ENCODE peak calls at places on chromosomes 16 and 17, in seven cellular contexts. One of them, this sample, is unnamed.

GRCh38 chr17:39699818-39700147 is at the start of gene ERBB2:
- DNase-seq in gastrocnemius medialis: peak; percentile 67
- DNase-seq in testis: peak; percentile 67
- DNase-seq in upper lobe of left lung: peak; percentile 82
- DNase-seq in lower leg skin: peak; percentile 94
- DNase-seq in body of pancreas: peak; percentile 84
- DNase-seq in heart left ventricle: peak; percentile 78
- DNase-seq in this sample: no peak

GRCh38 chr16:17246974-17247718 is 223.6 kb downstream of the XYLT1 start:
- DNase-seq in lower leg skin: no peak
- DNase-seq in testis: no peak
- DNase-seq in upper lobe of left lung: no peak
- DNase-seq in gastrocnemius medialis: no peak
- DNase-seq in body of pancreas: peak; percentile 19
- DNase-seq in heart left ventricle: no peak
- DNase-seq in this sample: no peak

GRCh38 chr17:77385750-77386501 is 245.2 kb downstream of the SEC14L1 start:
- DNase-seq in testis: no peak
- DNase-seq in upper lobe of left lung: peak; percentile 60
- DNase-seq in lower leg skin: no peak
- DNase-seq in heart left ventricle: peak; percentile 85
- DNase-seq in body of pancreas: no peak
- DNase-seq in gastrocnemius medialis: no peak
- DNase-seq in this sample: peak; percentile 86

GRCh38 chr17:79001190-79002020 is 8.2 kb downstream of the CANT1 start:
- DNase-seq in gastrocnemius medialis: peak; percentile 10
- DNase-seq in lower leg skin: peak; percentile 83
- DNase-seq in body of pancreas: no peak
- DNase-seq in heart left ventricle: no peak
- DNase-seq in upper lobe of left lung: no peak
- DNase-seq in testis: peak; percentile 11
- DNase-seq in this sample: peak; percentile 14

GRCh38 chr16:30437511-30438046 is 7.7 kb upstream of the DCTPP1 start:
- DNase-seq in heart left ventricle: no peak
- DNase-seq in body of pancreas: peak; percentile 27
- DNase-seq in testis: no peak
- DNase-seq in lower leg skin: no peak
- DNase-seq in upper lobe of left lung: peak; percentile 52
- DNase-seq in gastrocnemius medialis: no peak
- DNase-seq in this sample: no peak

GRCh38 chr17:43599835-43600234 is 53.7 kb upstream of the ETV4 start:
- DNase-seq in lower leg skin: no peak
- DNase-seq in gastrocnemius medialis: peak; percentile 21
- DNase-seq in upper lobe of left lung: no peak
- DNase-seq in heart left ventricle: no peak
- DNase-seq in testis: no peak
- DNase-seq in body of pancreas: no peak
- DNase-seq in this sample: no peak

GRCh38 chr17:11177340-11177739 is 63.7 kb upstream of the SHISA6 start:
- DNase-seq in upper lobe of left lung: no peak
- DNase-seq in lower leg skin: no peak
- DNase-seq in heart left ventricle: no peak
- DNase-seq in body of pancreas: no peak
- DNase-seq in testis: no peak
- DNase-seq in gastrocnemius medialis: no peak
- DNase-seq in this sample: no peak

GRCh38 chr17:45871718-45872117 is 22.6 kb upstream of the MAPT start:
- DNase-seq in lower leg skin: no peak
- DNase-seq in body of pancreas: no peak
- DNase-seq in gastrocnemius medialis: no peak
- DNase-seq in upper lobe of left lung: no peak
- DNase-seq in testis: no peak
- DNase-seq in heart left ventricle: no peak
- DNase-seq in this sample: no peak

GRCh38 chr16:49503242-49504022 is 129.8 kb downstream of the C16orf78 start:
- DNase-seq in lower leg skin: peak; percentile 59
- DNase-seq in testis: no peak
- DNase-seq in gastrocnemius medialis: no peak
- DNase-seq in body of pancreas: no peak
- DNase-seq in heart left ventricle: no peak
- DNase-seq in upper lobe of left lung: peak; percentile 12
- DNase-seq in this sample: no peak

GRCh38 chr17:60151355-60151754 is 1.6 kb downstream of the CA4 start:
- DNase-seq in testis: no peak
- DNase-seq in body of pancreas: no peak
- DNase-seq in heart left ventricle: no peak
- DNase-seq in gastrocnemius medialis: no peak
- DNase-seq in upper lobe of left lung: no peak
- DNase-seq in lower leg skin: no peak
- DNase-seq in this sample: no peak

GRCh38 chr16:58011652-58012051 is 10.4 kb downstream of the USB1 start:
- DNase-seq in heart left ventricle: peak; percentile 1
- DNase-seq in testis: no peak
- DNase-seq in body of pancreas: no peak
- DNase-seq in gastrocnemius medialis: no peak
- DNase-seq in lower leg skin: no peak
- DNase-seq in upper lobe of left lung: no peak
- DNase-seq in this sample: no peak

GRCh38 chr16:80580109-80580832 is 39.5 kb downstream of the DYNLRB2 start:
- DNase-seq in testis: no peak
- DNase-seq in lower leg skin: peak; percentile 28
- DNase-seq in heart left ventricle: no peak
- DNase-seq in upper lobe of left lung: no peak
- DNase-seq in body of pancreas: no peak
- DNase-seq in gastrocnemius medialis: no peak
- DNase-seq in this sample: no peak

GRCh38 chr16:1938316-1938715 is 4.7 kb downstream of the MSRB1 start:
- DNase-seq in testis: no peak
- DNase-seq in body of pancreas: no peak
- DNase-seq in heart left ventricle: no peak
- DNase-seq in gastrocnemius medialis: peak; percentile 71
- DNase-seq in upper lobe of left lung: peak; percentile 73
- DNase-seq in lower leg skin: no peak
- DNase-seq in this sample: peak; percentile 73

GRCh38 chr17:4968166-4968915 is 724 bp upstream of the SPAG7 start:
- DNase-seq in testis: peak; percentile 45
- DNase-seq in upper lobe of left lung: no peak
- DNase-seq in gastrocnemius medialis: peak; percentile 34
- DNase-seq in body of pancreas: no peak
- DNase-seq in lower leg skin: peak; percentile 91
- DNase-seq in heart left ventricle: no peak
- DNase-seq in this sample: no peak

GRCh38 chr17:79404136-79404911 is 206.5 kb downstream of the RBFOX3 start:
- DNase-seq in gastrocnemius medialis: no peak
- DNase-seq in testis: no peak
- DNase-seq in lower leg skin: no peak
- DNase-seq in upper lobe of left lung: no peak
- DNase-seq in heart left ventricle: no peak
- DNase-seq in body of pancreas: no peak
- DNase-seq in this sample: no peak

GRCh38 chr16:58501242-58502131 is 1.5 kb downstream of the NDRG4 start:
- DNase-seq in heart left ventricle: no peak
- DNase-seq in body of pancreas: peak; percentile 86
- DNase-seq in gastrocnemius medialis: peak; percentile 3
- DNase-seq in lower leg skin: peak; percentile 57
- DNase-seq in testis: peak; percentile 74
- DNase-seq in upper lobe of left lung: no peak
- DNase-seq in this sample: no peak

GRCh38 chr17:2056221-2057129 is 1.6 kb downstream of the HIC1 start:
- DNase-seq in testis: no peak
- DNase-seq in heart left ventricle: peak; percentile 43
- DNase-seq in upper lobe of left lung: no peak
- DNase-seq in lower leg skin: no peak
- DNase-seq in gastrocnemius medialis: no peak
- DNase-seq in body of pancreas: peak; percentile 35
- DNase-seq in this sample: no peak

GRCh38 chr16:7990864-7991263 is 599.4 kb downstream of the TMEM114 start:
- DNase-seq in gastrocnemius medialis: no peak
- DNase-seq in testis: no peak
- DNase-seq in upper lobe of left lung: no peak
- DNase-seq in heart left ventricle: no peak
- DNase-seq in body of pancreas: no peak
- DNase-seq in lower leg skin: no peak
- DNase-seq in this sample: no peak

DNA sequence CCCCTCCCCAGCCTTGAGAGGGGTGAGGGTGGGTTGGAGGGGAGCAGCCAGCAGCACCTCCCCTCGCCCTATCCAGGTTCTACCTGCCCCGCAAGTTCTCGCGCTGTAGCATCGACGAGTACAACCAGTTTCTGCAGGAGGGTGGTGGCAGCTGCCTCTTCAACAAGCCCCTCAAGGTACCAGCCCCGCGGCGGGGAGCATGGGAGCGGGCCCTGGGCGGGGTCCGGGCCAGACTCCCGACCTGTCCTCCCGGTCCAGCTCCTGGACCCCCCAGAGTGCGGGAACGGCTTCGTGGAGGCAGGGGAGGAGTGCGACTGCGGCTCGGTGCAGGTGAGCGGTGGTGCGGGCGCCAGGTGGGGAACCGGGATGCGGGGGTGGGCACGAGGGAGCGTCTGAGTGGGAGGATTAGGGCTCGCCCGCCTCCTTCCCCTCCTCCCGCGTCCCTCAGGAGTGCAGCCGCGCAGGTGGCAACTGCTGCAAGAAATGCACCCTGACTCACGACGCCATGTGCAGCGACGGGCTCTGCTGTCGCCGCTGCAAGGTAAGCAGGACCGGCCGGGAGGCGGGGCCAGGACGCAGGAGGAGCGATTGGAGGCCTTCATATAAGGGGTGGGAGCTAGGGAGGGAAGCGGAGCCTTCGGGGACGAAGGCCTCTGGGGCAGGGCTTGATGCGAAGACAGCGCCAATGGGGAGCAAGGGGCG is 16.5 kb downstream of the ADAM11 start:
- DNase-seq in upper lobe of left lung: peak; percentile 98
- DNase-seq in body of pancreas: peak; percentile 98
- DNase-seq in heart left ventricle: no peak
- DNase-seq in lower leg skin: peak; percentile 99
- DNase-seq in testis: peak; percentile 97
- DNase-seq in gastrocnemius medialis: peak; percentile 90
- DNase-seq in this sample: peak; percentile 98
- TF ChIP-seq POLR2A in upper lobe of left lung: no peak
- TF ChIP-seq POLR2A in body of pancreas: no peak
- TF ChIP-seq POLR2A in heart left ventricle: no peak
- TF ChIP-seq POLR2A in lower leg skin: no peak
- TF ChIP-seq POLR2A in testis: no peak
- TF ChIP-seq POLR2A in gastrocnemius medialis: no peak
- TF ChIP-seq POLR2A in this sample: no peak

DNA sequence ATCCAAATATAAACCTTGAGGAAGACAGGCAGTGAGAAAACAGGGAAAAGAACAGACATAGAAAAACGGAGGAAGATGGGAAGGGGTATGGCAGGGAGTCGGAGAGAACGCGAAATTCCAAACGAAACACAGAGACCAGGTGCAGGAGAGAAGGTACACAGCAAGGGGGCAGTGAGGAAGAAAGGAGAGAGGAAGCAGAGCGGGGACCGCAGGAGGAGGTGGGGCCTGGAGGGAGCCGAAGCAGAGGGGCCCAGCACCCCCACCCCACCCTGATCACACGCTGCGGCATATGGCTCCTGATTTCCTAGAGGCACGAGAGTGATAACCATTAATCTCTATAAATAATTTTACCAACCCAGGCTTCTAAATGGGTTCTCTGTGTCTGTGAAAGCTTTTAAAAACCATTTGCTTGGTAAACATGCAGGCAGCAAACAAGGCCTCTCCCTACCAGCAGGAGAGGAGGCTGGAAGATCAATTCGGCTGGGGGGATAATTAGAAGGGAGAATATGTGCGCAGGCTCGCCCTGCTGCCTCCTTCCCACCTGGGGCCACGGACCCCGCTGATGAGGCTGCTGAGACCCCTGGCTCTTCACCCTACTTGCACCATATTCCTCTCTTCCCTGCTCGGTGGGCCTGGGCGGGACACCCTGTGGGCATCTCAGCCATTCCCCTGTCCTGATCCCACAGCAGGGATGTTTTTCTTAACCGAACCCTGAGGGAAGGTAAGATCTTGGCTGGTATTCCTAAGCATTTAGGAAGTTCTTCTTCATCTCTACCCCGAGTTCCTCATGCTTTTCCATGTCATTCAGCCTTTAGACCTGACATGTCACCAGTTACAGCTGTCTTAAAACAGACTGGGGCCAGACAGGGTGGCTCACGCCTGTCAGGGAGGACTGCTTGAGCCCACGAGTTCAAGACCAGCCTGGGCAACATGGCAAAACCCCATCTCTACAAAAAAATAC is 86.7 kb downstream of the TMEM132E start:
- DNase-seq in heart left ventricle: no peak
- DNase-seq in body of pancreas: no peak
- DNase-seq in lower leg skin: peak; percentile 14
- DNase-seq in upper lobe of left lung: no peak
- DNase-seq in testis: no peak
- DNase-seq in gastrocnemius medialis: no peak
- DNase-seq in this sample: no peak
- TF ChIP-seq CTCF in heart left ventricle: no peak
- TF ChIP-seq CTCF in body of pancreas: no peak
- TF ChIP-seq CTCF in lower leg skin: no peak
- TF ChIP-seq CTCF in upper lobe of left lung: no peak
- TF ChIP-seq CTCF in testis: no peak
- TF ChIP-seq CTCF in gastrocnemius medialis: no peak
- TF ChIP-seq CTCF in this sample: no peak

GRCh38 chr17:57991537-57991936 is 3.5 kb upstream of the VEZF1 start:
- DNase-seq in testis: no peak
- DNase-seq in heart left ventricle: no peak
- DNase-seq in lower leg skin: no peak
- DNase-seq in upper lobe of left lung: no peak
- DNase-seq in body of pancreas: no peak
- DNase-seq in gastrocnemius medialis: no peak
- DNase-seq in this sample: no peak
- TF ChIP-seq POLR2A in testis: no peak
- TF ChIP-seq POLR2A in heart left ventricle: no peak
- TF ChIP-seq POLR2A in lower leg skin: no peak
- TF ChIP-seq POLR2A in upper lobe of left lung: no peak
- TF ChIP-seq POLR2A in body of pancreas: no peak
- TF ChIP-seq POLR2A in gastrocnemius medialis: no peak
- TF ChIP-seq POLR2A in this sample: no peak

GRCh38 chr16:69424053-69424934 is at the start of gene CYB5B:
- DNase-seq in testis: peak; percentile 98
- DNase-seq in body of pancreas: peak; percentile 94
- DNase-seq in lower leg skin: peak; percentile 98
- DNase-seq in heart left ventricle: peak; percentile 96
- DNase-seq in upper lobe of left lung: peak; percentile 97
- DNase-seq in gastrocnemius medialis: peak; percentile 96
- DNase-seq in this sample: peak; percentile 94

GRCh38 chr16:69419956-69420355 is 4.5 kb upstream of the CYB5B start:
- DNase-seq in gastrocnemius medialis: no peak
- DNase-seq in testis: no peak
- DNase-seq in body of pancreas: no peak
- DNase-seq in upper lobe of left lung: no peak
- DNase-seq in heart left ventricle: no peak
- DNase-seq in lower leg skin: no peak
- DNase-seq in this sample: no peak

GRCh38 chr16:69424935-69425784 is 741 bp downstream of the CYB5B start:
- DNase-seq in upper lobe of left lung: no peak
- DNase-seq in gastrocnemius medialis: no peak
- DNase-seq in heart left ventricle: no peak
- DNase-seq in body of pancreas: no peak
- DNase-seq in testis: no peak
- DNase-seq in lower leg skin: no peak
- DNase-seq in this sample: no peak

GRCh38 chr16:69428652-69429051 is 4.2 kb downstream of the CYB5B start:
- DNase-seq in testis: no peak
- DNase-seq in upper lobe of left lung: no peak
- DNase-seq in body of pancreas: no peak
- DNase-seq in lower leg skin: no peak
- DNase-seq in heart left ventricle: no peak
- DNase-seq in gastrocnemius medialis: no peak
- DNase-seq in this sample: no peak

GRCh38 chr16:69423189-69423588 is 1.2 kb upstream of the CYB5B start:
- DNase-seq in lower leg skin: no peak
- DNase-seq in gastrocnemius medialis: no peak
- DNase-seq in upper lobe of left lung: no peak
- DNase-seq in heart left ventricle: no peak
- DNase-seq in testis: no peak
- DNase-seq in body of pancreas: no peak
- DNase-seq in this sample: no peak
- TF ChIP-seq CTCF in lower leg skin: no peak
- TF ChIP-seq CTCF in gastrocnemius medialis: no peak
- TF ChIP-seq CTCF in upper lobe of left lung: no peak
- TF ChIP-seq CTCF in heart left ventricle: no peak
- TF ChIP-seq CTCF in testis: no peak
- TF ChIP-seq CTCF in body of pancreas: no peak
- TF ChIP-seq CTCF in this sample: no peak

This sample was measured in right lobe of liver.